ENCODE peak calls at places on chromosomes 13 and 19, in five cellular contexts. One of them, this sample, is unnamed.

GRCh38 chr19:31290926-31291590 is 58.2 kb downstream of the TSHZ3 start:
- DNase-seq in ascending aorta: no peak
- DNase-seq in HCT116: no peak
- DNase-seq in Panc1: no peak
- DNase-seq in PC-3: no peak
- DNase-seq in this sample: no peak

GRCh38 chr13:111663505-111663904 is 343.1 kb downstream of the TEX29 start:
- DNase-seq in ascending aorta: no peak
- DNase-seq in HCT116: no peak
- DNase-seq in Panc1: no peak
- DNase-seq in PC-3: no peak
- DNase-seq in this sample: no peak

GRCh38 chr13:100491164-100491847 is 97.3 kb downstream of the GGACT start:
- DNase-seq in ascending aorta: no peak
- DNase-seq in HCT116: no peak
- DNase-seq in Panc1: no peak
- DNase-seq in PC-3: no peak
- DNase-seq in this sample: no peak

GRCh38 chr19:7647156-7647555 is 10.2 kb downstream of the STXBP2 start:
- DNase-seq in ascending aorta: no peak
- DNase-seq in HCT116: no peak
- DNase-seq in Panc1: no peak
- DNase-seq in PC-3: no peak
- DNase-seq in this sample: no peak

GRCh38 chr13:110454956-110455355 is 106.6 kb downstream of the RAB20 start:
- DNase-seq in ascending aorta: no peak
- DNase-seq in HCT116: no peak
- DNase-seq in Panc1: no peak
- DNase-seq in PC-3: no peak
- DNase-seq in this sample: no peak

GRCh38 chr13:101065314-101065713 is 351.0 kb downstream of the NALCN start:
- DNase-seq in ascending aorta: no peak
- DNase-seq in HCT116: no peak
- DNase-seq in Panc1: no peak
- DNase-seq in PC-3: no peak
- DNase-seq in this sample: no peak

GRCh38 chr13:30037766-30038165 is 187.3 kb upstream of the UBL3 start:
- DNase-seq in ascending aorta: no peak
- DNase-seq in HCT116: no peak
- DNase-seq in Panc1: no peak
- DNase-seq in PC-3: no peak
- DNase-seq in this sample: no peak

GRCh38 chr19:42764836-42765235 is 642 bp downstream of the PSG8 start:
- DNase-seq in ascending aorta: no peak
- DNase-seq in HCT116: no peak
- DNase-seq in Panc1: no peak
- DNase-seq in PC-3: no peak
- DNase-seq in this sample: no peak

GRCh38 chr13:26878465-26878864 is 117.9 kb upstream of the GPR12 start:
- DNase-seq in ascending aorta: no peak
- DNase-seq in HCT116: no peak
- DNase-seq in Panc1: no peak
- DNase-seq in PC-3: no peak
- DNase-seq in this sample: no peak

GRCh38 chr13:42720858-42721219 is 60.5 kb upstream of the FAM216B start:
- DNase-seq in ascending aorta: no peak
- DNase-seq in HCT116: no peak
- DNase-seq in Panc1: no peak
- DNase-seq in PC-3: no peak
- DNase-seq in this sample: no peak

GRCh38 chr19:30150626-30151025 is 208.6 kb downstream of the URI1 start:
- DNase-seq in ascending aorta: no peak
- DNase-seq in HCT116: no peak
- DNase-seq in Panc1: no peak
- DNase-seq in PC-3: no peak
- DNase-seq in this sample: no peak

GRCh38 chr13:63448654-63449053 is 2033.0 kb upstream of the PCDH20 start:
- DNase-seq in ascending aorta: no peak
- DNase-seq in HCT116: no peak
- DNase-seq in Panc1: no peak
- DNase-seq in PC-3: no peak
- DNase-seq in this sample: no peak

GRCh38 chr13:46831588-46832194 is 34.7 kb upstream of the ESD start:
- DNase-seq in ascending aorta: no peak
- DNase-seq in HCT116: peak; percentile 51
- DNase-seq in Panc1: peak; percentile 32
- DNase-seq in PC-3: peak; percentile 71
- DNase-seq in this sample: peak; percentile 34

GRCh38 chr13:99439850-99440604 is 61.2 kb upstream of the TM9SF2 start:
- DNase-seq in ascending aorta: no peak
- DNase-seq in HCT116: no peak
- DNase-seq in Panc1: no peak
- DNase-seq in PC-3: peak; percentile 32
- DNase-seq in this sample: no peak

DNA sequence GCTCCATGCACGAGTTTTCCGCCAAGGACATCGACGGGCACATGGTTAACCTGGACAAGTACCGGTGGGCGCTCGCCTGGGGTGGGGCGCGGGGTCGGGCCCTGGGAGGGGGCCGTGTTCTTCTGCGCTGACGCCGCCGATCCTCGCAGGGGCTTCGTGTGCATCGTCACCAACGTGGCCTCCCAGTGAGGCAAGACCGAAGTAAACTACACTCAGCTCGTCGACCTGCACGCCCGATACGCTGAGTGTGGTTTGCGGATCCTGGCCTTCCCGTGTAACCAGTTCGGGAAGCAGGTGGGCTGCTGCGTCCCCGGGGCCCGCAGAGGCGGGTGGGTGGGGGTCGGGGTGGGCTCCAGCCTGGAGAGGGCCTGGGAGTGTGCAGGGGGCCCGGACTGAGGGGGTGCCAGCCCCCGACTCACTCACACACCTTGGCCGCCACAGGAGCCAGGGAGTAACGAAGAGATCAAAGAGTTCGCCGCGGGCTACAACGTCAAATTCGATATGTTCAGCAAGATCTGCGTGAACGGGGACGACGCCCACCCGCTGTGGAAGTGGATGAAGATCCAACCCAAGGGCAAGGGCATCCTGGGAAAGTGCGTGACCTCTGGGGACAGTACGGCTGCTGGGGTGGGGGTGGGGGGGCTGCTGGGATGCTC is 1.6 kb downstream of the GPX4 start:
- DNase-seq in ascending aorta: no peak
- DNase-seq in HCT116: no peak
- DNase-seq in Panc1: no peak
- DNase-seq in PC-3: peak; percentile 34
- DNase-seq in this sample: peak; percentile 20
- H3K27ac ChIP-seq in ascending aorta: peak overlapping the region; percentile 99
- H3K27ac ChIP-seq in HCT116: peak overlapping the region; percentile 87
- H3K27ac ChIP-seq in Panc1: peak overlapping the region; percentile 83
- H3K27ac ChIP-seq in PC-3: peak overlapping the region; percentile 77
- H3K27ac ChIP-seq in this sample: peak overlapping the region; percentile 100

GRCh38 chr13:28055362-28055761 is 45.0 kb downstream of the FLT3 start:
- DNase-seq in ascending aorta: no peak
- DNase-seq in HCT116: no peak
- DNase-seq in Panc1: no peak
- DNase-seq in PC-3: no peak
- DNase-seq in this sample: no peak
- TF ChIP-seq CTCF in ascending aorta: no peak
- TF ChIP-seq CTCF in HCT116: no peak
- TF ChIP-seq CTCF in Panc1: no peak
- TF ChIP-seq CTCF in PC-3: no peak
- TF ChIP-seq CTCF in this sample: no peak

GRCh38 chr13:71866173-71867091 is 572 bp downstream of the DACH1 start:
- DNase-seq in ascending aorta: no peak
- DNase-seq in HCT116: no peak
- DNase-seq in Panc1: no peak
- DNase-seq in PC-3: no peak
- DNase-seq in this sample: no peak
- H3K27ac ChIP-seq in ascending aorta: no peak overlapping the region
- H3K27ac ChIP-seq in HCT116: no peak overlapping the region
- H3K27ac ChIP-seq in Panc1: no peak overlapping the region
- H3K27ac ChIP-seq in PC-3: no peak overlapping the region
- H3K27ac ChIP-seq in this sample: no peak overlapping the region

DNA sequence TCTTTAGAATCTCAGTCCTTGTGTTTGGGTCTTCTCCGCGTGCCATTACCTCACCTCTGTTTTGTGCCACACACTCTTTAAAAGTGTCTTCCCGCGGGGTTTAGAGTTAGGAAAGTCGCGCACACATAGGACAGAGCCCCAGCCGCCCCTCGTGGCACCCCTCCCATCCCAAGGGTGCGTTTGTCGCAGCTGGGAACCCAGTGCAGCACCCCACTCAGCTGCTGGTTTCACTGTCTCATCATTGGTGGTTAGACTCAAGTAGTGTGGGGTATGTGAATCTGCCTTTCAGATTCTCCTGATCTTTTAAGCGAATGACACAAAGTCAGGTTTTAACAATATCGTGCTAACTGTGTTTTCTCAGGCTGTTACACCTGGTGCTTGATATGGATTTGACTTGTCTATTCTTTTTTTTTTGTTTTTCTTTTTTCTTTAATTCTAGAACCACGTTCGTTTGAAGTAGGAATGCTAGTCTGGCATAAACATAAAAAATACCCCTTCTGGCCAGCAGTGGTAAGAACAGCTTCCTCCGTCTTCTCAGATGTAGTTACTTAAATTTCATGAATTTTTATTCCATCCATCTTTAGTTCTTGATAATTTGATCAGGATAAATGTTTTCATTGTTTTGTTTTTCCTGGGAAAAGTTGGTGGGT is 19.5 kb upstream of the NDUFS7 start:
- DNase-seq in ascending aorta: no peak
- DNase-seq in HCT116: no peak
- DNase-seq in Panc1: no peak
- DNase-seq in PC-3: no peak
- DNase-seq in this sample: no peak
- TF ChIP-seq CTCF in ascending aorta: no peak
- TF ChIP-seq CTCF in HCT116: peak; percentile 46
- TF ChIP-seq CTCF in Panc1: no peak
- TF ChIP-seq CTCF in PC-3: peak; percentile 33
- TF ChIP-seq CTCF in this sample: peak; percentile 18

DNA sequence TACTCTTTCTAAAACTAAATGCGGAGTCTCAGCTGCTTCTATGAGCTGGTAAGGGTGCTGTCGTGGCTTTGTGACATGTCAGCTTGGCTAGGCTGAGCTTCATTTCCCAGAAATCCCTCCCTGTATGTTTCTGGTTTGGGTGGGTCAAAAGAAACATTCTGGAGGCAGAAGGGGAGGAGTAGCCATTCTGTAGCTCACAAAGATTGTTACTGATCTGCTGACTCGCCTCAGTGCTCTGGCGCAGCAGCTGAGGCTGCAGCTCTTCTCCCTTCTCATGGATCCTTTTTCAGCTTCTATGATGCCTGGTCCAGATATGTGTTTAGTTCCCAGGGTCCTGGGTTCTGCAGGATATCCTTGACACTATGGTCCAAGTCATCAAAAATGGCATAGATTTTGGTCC is 114.8 kb downstream of the RAP2A start:
- DNase-seq in ascending aorta: no peak
- DNase-seq in HCT116: no peak
- DNase-seq in Panc1: no peak
- DNase-seq in PC-3: no peak
- DNase-seq in this sample: no peak
- H3K27ac ChIP-seq in ascending aorta: no peak overlapping the region
- H3K27ac ChIP-seq in HCT116: no peak overlapping the region
- H3K27ac ChIP-seq in Panc1: no peak overlapping the region
- H3K27ac ChIP-seq in PC-3: no peak overlapping the region
- H3K27ac ChIP-seq in this sample: no peak overlapping the region

GRCh38 chr19:49475191-49475932 is 1.3 kb downstream of the FLT3LG start:
- DNase-seq in ascending aorta: no peak
- DNase-seq in HCT116: no peak
- DNase-seq in Panc1: no peak
- DNase-seq in PC-3: no peak
- DNase-seq in this sample: no peak

GRCh38 chr19:49474545-49474930 is 523 bp downstream of the FLT3LG start:
- DNase-seq in ascending aorta: no peak
- DNase-seq in HCT116: no peak
- DNase-seq in Panc1: no peak
- DNase-seq in PC-3: no peak
- DNase-seq in this sample: no peak

GRCh38 chr19:49472936-49473335 is 1.1 kb upstream of the FLT3LG start:
- DNase-seq in ascending aorta: no peak
- DNase-seq in HCT116: no peak
- DNase-seq in Panc1: no peak
- DNase-seq in PC-3: no peak
- DNase-seq in this sample: no peak

GRCh38 chr19:49473868-49474544 is at the start of gene FLT3LG:
- DNase-seq in ascending aorta: peak; percentile 44
- DNase-seq in HCT116: no peak
- DNase-seq in Panc1: no peak
- DNase-seq in PC-3: peak; percentile 77
- DNase-seq in this sample: peak; percentile 81

GRCh38 chr19:49475995-49476880 is 2.2 kb downstream of the FLT3LG start:
- DNase-seq in ascending aorta: no peak
- DNase-seq in HCT116: no peak
- DNase-seq in Panc1: no peak
- DNase-seq in PC-3: no peak
- DNase-seq in this sample: no peak
- TF ChIP-seq CTCF in ascending aorta: peak; percentile 5
- TF ChIP-seq CTCF in HCT116: peak; percentile 73
- TF ChIP-seq CTCF in Panc1: peak; percentile 75
- TF ChIP-seq CTCF in PC-3: peak; percentile 23
- TF ChIP-seq CTCF in this sample: peak; percentile 25